ENCODE peak calls at places on chromosome 6, in nine cellular contexts. S is SK-N-SH, T is A549, A is Peyer's patch, H is Karpas-422, J is fibroblast of lung, W is HCT116, X is cardiac fibroblast, Z is ovary. F is an unnamed sample.

GRCh38 chr6:98823428-98823827 is 10.9 kb upstream of the POU3F2 start:
- DNase-seq in S (no peak), T (no peak), A (no peak), H (no peak), J (no peak), W (no peak), X (no peak), Z (no peak), F (no peak)

GRCh38 chr6:157777344-157777743 is 45.7 kb upstream of the SNX9 start:
- DNase-seq in S (no peak), T (no peak), A (no peak), H (no peak), J (no peak), W (no peak), X (no peak), Z (no peak), F (no peak)

GRCh38 chr6:141261016-141261671 is 871.6 kb upstream of the GJE1 start:
- DNase-seq in S (no peak), T (no peak), A (no peak), H (no peak), J (no peak), W (no peak), X (no peak), Z (no peak), F (no peak)

GRCh38 chr6:135633573-135633972 is 136.0 kb upstream of the AHI1 start:
- DNase-seq in S (no peak), T (no peak), A (no peak), H (no peak), J (no peak), W (no peak), X (no peak), Z (no peak), F (no peak)

GRCh38 chr6:53306819-53307347 is 41.9 kb downstream of the ELOVL5 start:
- DNase-seq in S (no peak), T (peak), A (no peak), H (no peak), J (peak), W (no peak), X (peak), Z (no peak), F (no peak)

GRCh38 chr6:77178821-77179220 is 284.5 kb downstream of the HTR1B start:
- DNase-seq in S (no peak), T (no peak), A (no peak), H (no peak), J (peak), W (no peak), X (peak), Z (no peak), F (no peak)

GRCh38 chr6:21800330-21800729 is 206.8 kb downstream of the SOX4 start:
- DNase-seq in S (no peak), T (no peak), A (no peak), H (no peak), J (no peak), W (no peak), X (no peak), Z (no peak), F (no peak)

GRCh38 chr6:52346503-52346902 is 15.4 kb upstream of the PAQR8 start:
- DNase-seq in S (no peak), T (no peak), A (no peak), H (no peak), J (peak), W (no peak), X (no peak), Z (no peak), F (peak)

GRCh38 chr6:97497713-97498331 is 214.8 kb upstream of the MMS22L start:
- DNase-seq in S (peak), T (peak), A (peak), H (peak), J (peak), W (peak), X (peak), Z (peak), F (peak)

GRCh38 chr6:102493485-102493884 is 1100.0 kb downstream of the GRIK2 start:
- DNase-seq in S (no peak), T (no peak), A (no peak), H (no peak), J (no peak), W (no peak), X (no peak), Z (no peak), F (no peak)

GRCh38 chr6:163263196-163263595 is 151.3 kb upstream of the QKI start:
- DNase-seq in S (no peak), T (no peak), A (no peak), H (no peak), J (peak), W (no peak), X (peak), Z (no peak), F (no peak)

GRCh38 chr6:129252377-129253071 is 369.6 kb downstream of the LAMA2 start:
- DNase-seq in S (no peak), T (no peak), A (no peak), H (no peak), J (peak), W (no peak), X (no peak), Z (no peak), F (no peak)

GRCh38 chr6:116500969-116501433 is 10.4 kb upstream of the CALHM5 start:
- DNase-seq in S (no peak), T (peak), A (no peak), H (no peak), J (peak), W (no peak), X (peak), Z (no peak), F (no peak)

GRCh38 chr6:158354509-158354877 is 42.2 kb downstream of the TULP4 start:
- DNase-seq in S (no peak), T (no peak), A (no peak), H (no peak), J (no peak), W (no peak), X (no peak), Z (no peak), F (no peak)

GRCh38 chr6:155313602-155314091 is 637 bp downstream of the TFB1M start:
- DNase-seq in S (no peak), T (peak), A (peak), H (peak), J (peak), W (no peak), X (peak), Z (no peak), F (no peak)

GRCh38 chr6:33423777-33424176 is 3.9 kb downstream of the SYNGAP1 start:
- DNase-seq in S (no peak), T (no peak), A (no peak), H (no peak), J (no peak), W (no peak), X (no peak), Z (no peak), F (no peak)

DNA sequence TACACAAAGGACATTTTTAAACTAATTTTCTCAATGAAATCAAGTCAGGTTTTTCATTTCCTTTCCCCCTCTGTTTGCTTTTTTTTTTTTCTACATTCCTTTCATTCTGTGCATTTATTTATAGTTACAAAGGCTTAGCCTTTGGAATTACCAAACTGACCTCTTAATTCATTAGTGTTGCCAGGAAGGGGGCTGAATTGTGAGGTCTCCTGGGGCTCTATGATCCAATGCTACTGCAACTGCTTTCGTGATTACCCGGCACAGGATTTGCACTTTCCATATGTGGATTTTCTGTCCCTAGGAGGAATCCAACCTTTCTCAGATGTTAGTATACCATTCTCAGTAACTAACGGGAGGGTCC is 35.3 kb downstream of the NEDD9 start:
- DNase-seq in S (no peak), T (no peak), A (no peak), H (no peak), J (peak), W (no peak), X (peak), Z (no peak), F (no peak)
- H3K4me3 ChIP-seq in S (no peak), T (no peak), A (no peak), H (no peak), J (no peak), W (no peak), X (no peak), Z (no peak), F (no peak)

GRCh38 chr6:25456656-25457055 is 177.5 kb downstream of the CARMIL1 start:
- DNase-seq in S (no peak), T (no peak), A (no peak), H (no peak), J (no peak), W (no peak), X (no peak), Z (no peak), F (no peak)

GRCh38 chr6:25457519-25457918 is 178.3 kb downstream of the CARMIL1 start:
- DNase-seq in S (no peak), T (no peak), A (no peak), H (no peak), J (no peak), W (no peak), X (no peak), Z (no peak), F (no peak)

GRCh38 chr6:25464225-25464624 is 185.1 kb downstream of the CARMIL1 start:
- DNase-seq in S (no peak), T (no peak), A (no peak), H (no peak), J (no peak), W (no peak), X (no peak), Z (no peak), F (no peak)

GRCh38 chr6:25465931-25466330 is 186.1 kb upstream of the SCGN start:
- DNase-seq in S (no peak), T (no peak), A (no peak), H (no peak), J (no peak), W (no peak), X (no peak), Z (no peak), F (no peak)

DNA sequence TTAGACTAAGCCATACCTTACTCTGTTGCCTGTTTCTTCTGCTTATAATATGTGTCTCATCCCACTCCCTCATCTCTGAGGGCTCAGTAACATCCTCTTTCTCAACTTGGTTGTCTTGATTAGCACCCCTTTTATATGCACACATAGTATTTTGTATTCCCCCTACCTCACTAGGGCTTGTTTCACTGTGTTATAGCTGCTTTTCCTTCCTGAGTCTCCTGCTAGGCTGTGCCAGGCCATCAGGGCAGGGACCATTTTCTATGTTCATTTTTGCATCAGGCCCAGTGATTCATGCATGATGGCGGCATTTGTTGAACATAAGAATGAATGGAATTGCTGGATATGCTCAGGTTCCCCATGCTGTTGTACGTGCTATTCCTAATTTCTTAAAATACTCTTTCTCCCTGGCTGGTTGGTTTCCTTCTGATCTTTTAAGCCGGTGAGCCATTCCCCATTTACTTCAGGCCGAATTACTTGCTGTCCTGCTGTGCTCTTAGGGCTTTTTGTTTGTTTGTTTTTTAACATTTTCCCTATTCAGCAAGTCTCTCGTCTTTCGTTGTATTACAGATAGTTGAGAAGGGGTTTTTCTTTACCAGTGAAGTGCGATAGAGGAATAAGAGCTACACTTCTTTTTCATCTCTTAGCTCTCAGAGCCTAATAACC is 183.2 kb downstream of the CARMIL1 start:
- DNase-seq in S (no peak), T (no peak), A (no peak), H (no peak), J (no peak), W (no peak), X (no peak), Z (no peak), F (no peak)
- H3K4me3 ChIP-seq in S (no peak), T (no peak), A (no peak), H (no peak), J (no peak), W (no peak), X (no peak), Z (no peak), F (no peak)

GRCh38 chr6:91654844-91655192 is 1067.9 kb upstream of the MAP3K7 start:
- DNase-seq in S (no peak), T (no peak), A (no peak), H (no peak), J (no peak), W (no peak), X (no peak), Z (no peak), F (no peak)
- H3K4me3 ChIP-seq in S (no peak), T (no peak), A (no peak), H (no peak), J (no peak), W (no peak), X (no peak), Z (no peak), F (no peak)

DNA sequence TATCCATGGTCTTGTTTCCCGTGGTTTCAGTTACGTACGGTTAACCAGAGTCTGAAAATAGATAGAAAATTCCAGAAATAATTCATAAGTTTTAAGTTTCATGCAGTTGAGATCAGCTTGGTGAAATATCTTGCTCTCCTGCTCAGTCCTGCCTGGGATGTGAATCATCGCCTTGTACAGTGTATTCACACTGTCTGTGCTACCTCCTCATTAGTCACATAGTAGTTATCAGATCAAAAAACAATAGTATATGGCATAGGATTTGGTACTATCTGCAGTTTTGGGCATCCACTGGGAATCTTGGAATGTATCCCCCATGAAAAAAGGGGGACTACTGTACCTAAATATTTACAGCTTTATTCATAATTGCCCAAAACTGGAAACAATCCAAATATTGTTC is 22.7 kb upstream of the MOCS1 start:
- DNase-seq in S (no peak), T (no peak), A (no peak), H (no peak), J (peak), W (no peak), X (peak), Z (no peak), F (no peak)
- H3K4me3 ChIP-seq in S (no peak), T (no peak), A (no peak), H (no peak), J (no peak), W (no peak), X (no peak), Z (no peak), F (no peak)

DNA sequence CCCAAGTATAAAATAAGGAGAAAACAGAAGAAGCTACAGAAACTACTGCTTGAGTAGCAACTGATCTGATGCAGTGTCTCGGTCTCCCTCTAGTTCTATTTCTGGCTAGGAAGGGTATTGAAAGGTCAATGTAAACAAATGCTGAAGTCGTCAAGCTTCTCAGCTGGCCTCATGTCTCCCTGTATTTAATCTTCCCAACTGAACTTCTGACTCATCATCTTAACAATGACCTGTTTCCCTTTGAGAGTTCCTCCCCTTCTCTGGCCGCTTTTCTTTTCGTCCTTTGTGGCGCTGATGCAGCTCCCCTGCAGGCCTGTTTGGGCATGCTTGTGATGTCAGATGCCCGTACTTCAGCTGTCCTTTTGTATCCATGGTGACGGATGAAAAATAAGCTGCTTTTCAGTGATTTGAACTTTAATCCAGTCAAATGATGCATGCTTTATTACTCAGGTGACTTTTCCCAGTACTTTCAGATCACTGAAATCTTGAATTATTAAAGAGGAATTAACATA is 7.8 kb upstream of the LCA5 start:
- DNase-seq in S (peak), T (peak), A (no peak), H (peak), J (peak), W (peak), X (peak), Z (peak), F (peak)
- H3K4me3 ChIP-seq in S (no peak), T (no peak), A (no peak), H (no peak), J (no peak), W (peak), X (no peak), Z (no peak), F (no peak)

GRCh38 chr6:83849610-83850009 is 3.5 kb upstream of the RIPPLY2 start:
- DNase-seq in S (no peak), T (no peak), A (no peak), H (no peak), J (no peak), W (no peak), X (no peak), Z (no peak), F (no peak)

GRCh38 chr6:83853178-83853967 is at the start of gene RIPPLY2:
- DNase-seq in S (peak), T (peak), A (no peak), H (no peak), J (peak), W (no peak), X (peak), Z (no peak), F (no peak)

GRCh38 chr6:83853968-83854501 is 875 bp downstream of the RIPPLY2 start:
- DNase-seq in S (peak), T (no peak), A (no peak), H (no peak), J (no peak), W (no peak), X (no peak), Z (no peak), F (no peak)

GRCh38 chr6:83854766-83855165 is 1.6 kb downstream of the RIPPLY2 start:
- DNase-seq in S (no peak), T (no peak), A (no peak), H (no peak), J (no peak), W (no peak), X (no peak), Z (no peak), F (no peak)

GRCh38 chr6:83852528-83853177 is 507 bp upstream of the RIPPLY2 start:
- DNase-seq in S (no peak), T (no peak), A (no peak), H (no peak), J (no peak), W (no peak), X (no peak), Z (no peak), F (no peak)
- H3K4me3 ChIP-seq in S (peak), T (peak), A (peak), H (no peak), J (peak), W (no peak), X (peak), Z (peak), F (no peak)

GRCh38 chr6:142659661-142660060 is 285.3 kb downstream of the HIVEP2 start:
- DNase-seq in S (no peak), T (no peak), A (no peak), H (no peak), J (no peak), W (no peak), X (no peak), Z (no peak), F (peak)
- H3K4me3 ChIP-seq in S (no peak), T (no peak), A (no peak), H (no peak), J (no peak), W (no peak), X (no peak), Z (no peak), F (no peak)

GRCh38 chr6:167679137-167679736 is 147.5 kb upstream of the AFDN start:
- DNase-seq in S (no peak), T (no peak), A (no peak), H (no peak), J (no peak), W (no peak), X (no peak), Z (no peak), F (no peak)
- H3K4me3 ChIP-seq in S (no peak), T (no peak), A (no peak), H (no peak), J (no peak), W (no peak), X (no peak), Z (no peak), F (no peak)

GRCh38 chr6:31877125-31877650 is 1.6 kb downstream of the SLC44A4 start:
- DNase-seq in S (peak), T (no peak), A (no peak), H (no peak), J (no peak), W (no peak), X (no peak), Z (peak), F (peak)
- H3K4me3 ChIP-seq in S (no peak), T (no peak), A (no peak), H (no peak), J (no peak), W (no peak), X (no peak), Z (no peak), F (peak)

F was measured in LNCaP clone FGC.